ENCODE peak calls at places on chromosomes 5 and 9, in seven cellular contexts. B is omental fat pad, W is tibial artery, H is fibroblast of lung, E is cardiac fibroblast, A is endothelial cell, F is left ventricle myocardium inferior. L is an unnamed sample.

GRCh38 chr9:125994066-125994943 is 247.1 kb downstream of the PBX3 start:
- DNase-seq in E (no peak), F (no peak), H (no peak), A (no peak), W (peak), B (no peak), L (peak)

GRCh38 chr9:6937209-6937608 is 179.4 kb downstream of the KDM4C start:
- DNase-seq in B (no peak), H (no peak), F (no peak), A (no peak), E (no peak), W (no peak), L (no peak)

GRCh38 chr9:121550569-121551512 is 51.2 kb upstream of the GGTA1 start:
- DNase-seq in F (peak), H (peak), W (peak), A (peak), B (peak), E (peak), L (peak)

GRCh38 chr5:139960723-139961383 is 82.2 kb downstream of the NRG2 start:
- DNase-seq in F (no peak), W (no peak), B (no peak), H (no peak), A (no peak), E (no peak), L (no peak)

GRCh38 chr5:100496296-100496695 is 38.9 kb upstream of the FAM174A start:
- DNase-seq in F (no peak), E (no peak), H (peak), B (no peak), W (no peak), A (no peak), L (no peak)

GRCh38 chr5:52786937-52787599 is 648 bp upstream of the ITGA1 start:
- DNase-seq in H (no peak), B (no peak), E (peak), F (no peak), A (no peak), W (peak), L (no peak)

GRCh38 chr9:115326461-115326860 is 208.5 kb upstream of the TNC start:
- DNase-seq in E (no peak), A (no peak), B (no peak), H (no peak), W (no peak), F (no peak), L (no peak)

GRCh38 chr9:98410185-98410697 is 154.8 kb upstream of the TBC1D2 start:
- DNase-seq in H (peak), W (no peak), B (no peak), A (peak), E (peak), F (peak), L (no peak)

DNA sequence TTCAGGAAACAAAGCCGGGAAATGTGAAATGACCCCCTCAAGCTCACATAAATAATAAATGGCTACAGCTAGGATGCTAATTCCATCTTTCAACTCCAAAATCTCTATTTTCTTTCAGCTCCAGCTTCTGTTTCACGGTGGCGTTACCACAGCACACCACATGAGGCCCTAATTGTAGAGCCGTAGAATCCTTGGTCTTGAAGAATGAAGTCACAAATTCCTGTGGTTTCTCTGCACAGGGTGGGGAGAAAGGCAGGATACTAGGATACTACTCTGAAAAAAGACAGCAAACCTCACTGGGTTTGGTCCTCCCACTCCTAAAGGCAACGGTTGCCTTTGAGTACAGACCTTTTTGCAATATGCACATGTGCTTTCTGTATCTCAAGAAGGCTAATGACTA is 13.9 kb upstream of the RARS1 start:
- DNase-seq in A (no peak), W (no peak), E (peak), B (no peak), H (peak), F (no peak), L (no peak)
- TF ChIP-seq CTCF in A (no peak), W (no peak), E (peak), B (no peak), H (peak), F (no peak), L (no peak)

DNA sequence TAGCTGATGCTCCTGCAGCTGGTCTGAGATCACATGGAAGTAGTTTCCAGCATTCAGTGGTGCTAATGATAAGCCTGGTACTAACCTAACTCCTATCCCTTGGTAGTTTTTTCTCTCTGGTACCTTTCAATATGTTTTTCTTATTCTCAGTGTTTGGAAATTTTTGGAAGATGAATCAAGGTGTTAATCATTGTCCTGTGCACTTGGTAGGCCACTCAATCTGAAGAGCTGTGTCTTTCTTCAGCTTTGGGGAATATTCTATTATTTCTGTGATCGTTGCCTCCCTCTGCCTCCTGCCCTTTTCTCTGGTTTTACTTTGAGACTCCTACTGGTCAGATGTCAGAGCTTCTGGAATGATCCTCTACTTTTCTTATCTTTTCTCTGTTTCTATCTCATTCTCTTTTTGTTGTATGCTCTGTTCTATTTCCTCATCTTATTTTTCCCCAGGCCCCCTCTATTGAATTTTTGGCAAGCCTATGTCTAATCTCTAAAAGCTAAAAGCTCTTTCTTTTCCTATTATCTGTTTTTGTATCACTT is 136.8 kb downstream of the APBA1 start:
- DNase-seq in H (no peak), W (no peak), B (no peak), E (peak), A (no peak), F (no peak), L (no peak)
- TF ChIP-seq CTCF in H (no peak), W (no peak), B (no peak), E (peak), A (no peak), F (no peak), L (no peak)

GRCh38 chr5:181184845-181185216 is 20.2 kb downstream of the TRIM7 start:
- DNase-seq in B (no peak), H (no peak), A (no peak), F (no peak), W (no peak), E (no peak), L (no peak)
- TF ChIP-seq CTCF in B (no peak), H (no peak), A (no peak), F (no peak), W (no peak), E (no peak), L (no peak)

DNA sequence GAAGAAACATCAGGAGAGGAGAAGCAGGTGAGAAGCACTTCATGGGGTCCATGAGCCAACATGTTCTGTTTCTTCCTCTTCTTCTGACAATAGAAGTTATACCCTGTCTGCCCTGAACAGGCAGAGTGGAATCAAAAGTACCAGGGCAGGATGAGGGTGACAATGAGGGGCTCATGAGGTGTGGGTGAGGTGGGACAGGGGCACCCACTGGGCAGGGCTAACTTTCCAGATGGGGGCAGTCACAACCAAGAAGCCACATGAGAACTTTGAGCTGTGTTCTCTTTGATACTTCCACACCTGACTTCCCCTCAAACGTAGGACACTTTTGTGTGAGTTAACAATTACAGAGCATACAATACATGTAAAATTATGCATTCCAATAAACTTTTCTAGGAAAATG is 92.7 kb downstream of the LHFPL2 start:
- DNase-seq in B (no peak), F (no peak), E (no peak), H (no peak), W (no peak), A (no peak), L (no peak)
- TF ChIP-seq CTCF in B (no peak), F (peak), E (no peak), H (no peak), W (no peak), A (no peak), L (no peak)

DNA sequence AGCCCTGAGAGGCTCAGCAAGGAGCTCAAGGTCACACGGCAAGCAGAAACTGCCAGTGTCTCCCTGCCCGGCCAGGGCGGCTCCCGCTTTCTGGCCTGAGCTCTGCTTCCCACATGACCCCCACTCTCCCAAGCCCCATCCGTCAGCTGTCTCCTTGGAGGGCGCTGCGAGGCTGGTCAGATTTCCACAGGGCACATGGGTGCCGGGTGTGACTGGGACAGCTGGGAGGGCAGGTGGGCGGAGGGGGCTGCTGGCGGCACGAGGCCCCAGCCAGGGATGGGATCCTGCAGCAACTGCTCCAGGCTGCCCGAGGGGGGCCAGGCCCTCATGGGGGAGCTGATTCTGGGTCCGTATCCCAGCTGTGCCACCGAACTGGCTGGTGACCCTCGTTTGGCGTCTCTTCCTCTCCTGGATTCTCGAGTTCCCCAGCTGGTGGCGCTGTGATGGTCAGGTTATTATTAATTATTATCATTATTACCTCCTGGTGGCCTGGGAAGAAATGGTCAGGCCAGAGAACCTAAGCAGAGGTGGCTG is 12.9 kb upstream of the WDR38 start:
- DNase-seq in W (no peak), H (no peak), E (no peak), B (no peak), A (peak), F (no peak), L (no peak)
- TF ChIP-seq CTCF in W (peak), H (no peak), E (peak), B (no peak), A (peak), F (peak), L (no peak)